ENCODE peak calls at places on chromosomes 2 and 18, in ten cellular contexts. U, L, D, J, Q, Y, V, A, N and F are unnamed samples.

GRCh38 chr2:233650981-233651380 is 14.7 kb downstream of the UGT1A10 start:
- DNase-seq in U (no peak), L (no peak), D (no peak), J (no peak), Q (no peak), Y (no peak), V (no peak), A (no peak), N (no peak), F (no peak)

GRCh38 chr2:2646312-2647051 is 315.4 kb upstream of the MYT1L start:
- DNase-seq in U (no peak), L (no peak), D (no peak), J (no peak), Q (no peak), Y (no peak), V (no peak), A (no peak), N (no peak), F (no peak)

GRCh38 chr2:9592699-9593098 is 37.1 kb upstream of the ADAM17 start:
- DNase-seq in U (no peak), L (no peak), D (no peak), J (no peak), Q (no peak), Y (no peak), V (no peak), A (no peak), N (no peak), F (no peak)

GRCh38 chr2:148619560-148620190 is 24.9 kb upstream of the EPC2 start:
- DNase-seq in U (no peak), L (no peak), D (no peak), J (no peak), Q (no peak), Y (no peak), V (no peak), A (no peak), N (no peak), F (no peak)

GRCh38 chr18:31039426-31039825 is 3.1 kb downstream of the DSC3 start:
- DNase-seq in U (no peak), L (peak), D (no peak), J (no peak), Q (no peak), Y (no peak), V (no peak), A (no peak), N (no peak), F (no peak)

GRCh38 chr2:23376972-23377371 is 8.0 kb upstream of the KLHL29 start:
- DNase-seq in U (no peak), L (peak), D (no peak), J (no peak), Q (no peak), Y (no peak), V (no peak), A (no peak), N (no peak), F (no peak)

GRCh38 chr2:160730296-160730995 is 236.8 kb upstream of the RBMS1 start:
- DNase-seq in U (no peak), L (no peak), D (no peak), J (no peak), Q (no peak), Y (no peak), V (no peak), A (no peak), N (peak), F (no peak)

GRCh38 chr2:122168799-122169198 is 413.3 kb downstream of the TSN start:
- DNase-seq in U (no peak), L (peak), D (no peak), J (no peak), Q (no peak), Y (no peak), V (no peak), A (no peak), N (no peak), F (no peak)

GRCh38 chr18:45357681-45358470 is 257.4 kb upstream of the SLC14A2 start:
- DNase-seq in U (no peak), L (no peak), D (peak), J (no peak), Q (no peak), Y (no peak), V (no peak), A (no peak), N (peak), F (no peak)

GRCh38 chr2:28391564-28392296 is 928 bp upstream of the FOSL2 start:
- DNase-seq in U (no peak), L (peak), D (peak), J (peak), Q (peak), Y (peak), V (peak), A (no peak), N (peak), F (peak)

GRCh38 chr2:28390857-28391563 is 1.6 kb upstream of the FOSL2 start:
- DNase-seq in U (peak), L (peak), D (no peak), J (peak), Q (peak), Y (no peak), V (no peak), A (peak), N (peak), F (peak)

GRCh38 chr2:28387082-28387960 is 5.3 kb upstream of the FOSL2 start:
- DNase-seq in U (no peak), L (peak), D (no peak), J (no peak), Q (no peak), Y (no peak), V (no peak), A (no peak), N (no peak), F (no peak)

GRCh38 chr2:28390241-28390856 is 2.3 kb upstream of the FOSL2 start:
- DNase-seq in U (peak), L (peak), D (peak), J (peak), Q (peak), Y (peak), V (peak), A (peak), N (peak), F (peak)

GRCh38 chr2:28389399-28390240 is 3.0 kb upstream of the FOSL2 start:
- DNase-seq in U (no peak), L (no peak), D (no peak), J (no peak), Q (no peak), Y (no peak), V (no peak), A (no peak), N (no peak), F (no peak)
- TF ChIP-seq CTCF in U (no peak), L (peak), D (no peak), J (no peak), Q (no peak), Y (no peak), V (peak), A (peak), N (peak), F (no peak)

GRCh38 chr2:168951871-168952270 is 50.8 kb downstream of the G6PC2 start:
- DNase-seq in U (no peak), L (no peak), D (no peak), J (no peak), Q (no peak), Y (no peak), V (no peak), A (no peak), N (no peak), F (no peak)

GRCh38 chr2:168955321-168955720 is 54.2 kb downstream of the G6PC2 start:
- DNase-seq in U (no peak), L (no peak), D (no peak), J (no peak), Q (no peak), Y (no peak), V (no peak), A (no peak), N (no peak), F (no peak)

GRCh38 chr2:168949324-168949723 is 48.2 kb downstream of the G6PC2 start:
- DNase-seq in U (no peak), L (no peak), D (no peak), J (no peak), Q (no peak), Y (no peak), V (no peak), A (no peak), N (no peak), F (no peak)

GRCh38 chr2:168954256-168954655 is 53.2 kb downstream of the G6PC2 start:
- DNase-seq in U (no peak), L (peak), D (no peak), J (no peak), Q (no peak), Y (no peak), V (no peak), A (no peak), N (no peak), F (no peak)

DNA sequence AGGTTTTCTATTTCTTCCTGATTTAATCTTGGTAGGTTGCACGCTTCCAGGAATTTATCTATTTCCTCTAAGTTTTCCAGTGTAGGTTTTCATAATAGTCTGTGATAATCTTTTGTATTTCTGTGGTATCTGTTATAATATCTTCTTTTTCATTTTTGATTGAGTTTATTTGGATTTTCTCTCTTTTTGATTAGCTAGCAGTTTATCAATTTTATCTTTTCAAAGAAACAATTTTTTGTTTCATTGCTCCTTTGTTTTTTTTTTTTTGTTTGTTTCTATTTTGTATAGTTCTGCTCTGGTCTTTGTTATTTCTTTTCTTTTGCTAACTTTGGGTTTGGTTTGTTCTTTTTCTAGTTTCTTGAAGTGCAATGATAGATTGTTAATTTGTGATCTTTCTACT is 51.3 kb downstream of the G6PC2 start:
- DNase-seq in U (no peak), L (no peak), D (no peak), J (no peak), Q (no peak), Y (no peak), V (no peak), A (no peak), N (no peak), F (no peak)
- H3K4me3 ChIP-seq in U (no peak), L (no peak), D (no peak), J (no peak), Q (no peak), Y (no peak), V (no peak), A (no peak), N (no peak), F (no peak)

GRCh38 chr2:164574931-164575330 is 46.4 kb downstream of the GRB14 start:
- DNase-seq in U (no peak), L (no peak), D (no peak), J (no peak), Q (no peak), Y (no peak), V (no peak), A (no peak), N (no peak), F (no peak)
- TF ChIP-seq CTCF in U (no peak), L (no peak), D (no peak), J (no peak), Q (no peak), Y (no peak), V (no peak), A (no peak), N (no peak), F (no peak)

GRCh38 chr2:55052087-55053061 is 2.1 kb upstream of the RTN4 start:
- DNase-seq in U (no peak), L (no peak), D (no peak), J (no peak), Q (no peak), Y (no peak), V (no peak), A (no peak), N (no peak), F (no peak)
- H3K4me3 ChIP-seq in U (no peak), L (peak), D (peak), J (no peak), Q (no peak), Y (peak), V (peak), A (no peak), N (no peak), F (no peak)